ENCODE peak calls at places on chromosome 15, in nine cellular contexts. Z is mesenchymal stem cell, O is mesendoderm, Y is colonic mucosa, S is GM12878, P is GM23248, A is PC-3, B is neuronal stem cell, H is fibroblast of lung. U is an unnamed sample.

GRCh38 chr15:53549697-53550315 is 209.7 kb downstream of the WDR72 start:
- DNase-seq in Y (no peak), S (no peak), B (no peak), O (no peak), H (no peak), A (peak; percentile 67), P (no peak), Z (no peak), U (no peak)

GRCh38 chr15:33279613-33280205 is 31.1 kb upstream of the RYR3 start:
- DNase-seq in Z (peak; percentile 42), Y (no peak), B (no peak), A (peak; percentile 84), P (peak; percentile 53), H (peak; percentile 14), S (no peak), O (no peak), U (no peak)

GRCh38 chr15:45157056-45157455 is 27.3 kb downstream of the DUOX1 start:
- DNase-seq in B (no peak), Y (no peak), O (no peak), P (peak; percentile 96), H (peak; percentile 18), S (no peak), Z (peak; percentile 25), A (no peak), U (no peak)

GRCh38 chr15:80404719-80405553 is 754 bp downstream of the ARNT2 start:
- DNase-seq in Z (no peak), S (no peak), H (no peak), O (peak; percentile 50), A (no peak), Y (peak; percentile 18), B (peak; percentile 48), P (no peak), U (no peak)

GRCh38 chr15:46277994-46278885 is 643.4 kb downstream of the SQOR start:
- DNase-seq in B (no peak), Y (no peak), A (no peak), Z (no peak), P (no peak), H (no peak), S (no peak), O (no peak), U (no peak)

GRCh38 chr15:77033729-77034619 is 36.9 kb downstream of the TSPAN3 start:
- DNase-seq in Y (peak; percentile 14), Z (no peak), B (no peak), S (no peak), O (no peak), P (no peak), H (no peak), A (no peak), U (no peak)

GRCh38 chr15:52668133-52668532 is 11.1 kb downstream of the ATOSA start:
- DNase-seq in Z (no peak), A (no peak), Y (no peak), S (no peak), B (no peak), P (no peak), H (no peak), O (no peak), U (no peak)

GRCh38 chr15:81075272-81075671 is 58.8 kb upstream of the CFAP161 start:
- DNase-seq in P (no peak), A (no peak), H (no peak), Y (no peak), B (no peak), Z (no peak), S (no peak), O (no peak), U (no peak)

DNA sequence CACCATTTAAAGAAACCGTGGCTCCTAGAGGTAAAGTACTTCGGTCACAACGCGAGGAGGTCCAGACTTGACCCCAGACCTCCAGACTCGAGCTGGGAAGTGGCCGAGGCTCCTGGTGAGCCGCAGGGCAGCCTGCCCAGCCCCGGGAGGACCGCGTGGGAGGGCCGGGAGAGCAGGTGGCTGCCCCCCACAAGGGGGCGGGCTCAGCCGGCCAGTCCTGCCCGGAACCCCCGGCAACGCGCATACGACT is at the start of gene SLC27A2:
- DNase-seq in Z (no peak), A (peak; percentile 53), Y (peak; percentile 68), P (no peak), S (no peak), B (peak; percentile 33), H (peak; percentile 3), O (peak; percentile 56), U (peak; percentile 22)
- H3K9ac ChIP-seq in Z (no peak within 1 kb of the TSS), A (peak within 1 kb of the TSS; percentile 38), Y (peak within 1 kb of the TSS; percentile 84), P (no peak within 1 kb of the TSS), S (no peak within 1 kb of the TSS), B (peak within 1 kb of the TSS; percentile 75), H (no peak within 1 kb of the TSS), O (peak within 1 kb of the TSS; percentile 20), U (peak within 1 kb of the TSS; percentile 74)

DNA sequence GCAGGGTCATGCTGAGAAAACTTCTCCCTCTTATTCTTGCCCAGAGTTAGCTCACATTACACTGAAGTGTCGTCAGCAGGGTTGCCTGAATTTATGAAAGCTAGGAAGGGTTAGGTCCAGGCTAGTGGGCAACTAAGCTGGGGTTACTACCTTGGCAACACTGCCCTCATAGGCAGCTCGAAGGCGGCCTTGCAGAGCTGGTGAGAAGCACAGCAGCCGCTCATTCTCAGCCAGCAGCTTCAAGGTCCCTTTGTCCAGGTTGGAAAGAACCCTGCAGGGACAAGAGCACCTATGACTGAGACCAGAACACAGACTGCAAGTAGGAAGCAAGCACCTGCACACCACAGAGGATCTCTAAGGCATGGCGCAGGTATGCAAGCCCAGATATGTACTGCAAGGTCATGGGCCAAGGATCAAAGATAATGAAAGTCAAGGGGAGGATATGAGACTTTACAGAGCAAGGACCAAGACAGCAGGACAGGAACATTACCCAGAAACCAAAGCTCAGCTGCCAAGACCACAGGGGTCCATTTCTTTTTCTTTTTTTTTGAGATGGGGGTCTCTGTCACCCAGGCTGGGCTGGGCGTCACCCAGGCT is 2.8 kb downstream of the CDAN1 start:
- DNase-seq in O (no peak), B (no peak), Z (no peak), S (no peak), Y (no peak), H (no peak), A (no peak), P (no peak), U (no peak)
- H3K36me3 ChIP-seq in O (peaks cover 15% of the 10 kb centered on the region), B (peaks cover 46% of the 10 kb centered on the region), Z (peaks cover 59% of the 10 kb centered on the region), S (peaks cover 15% of the 10 kb centered on the region), Y (peaks cover 4% of the 10 kb centered on the region), H (peaks cover 31% of the 10 kb centered on the region), A (peaks cover 39% of the 10 kb centered on the region), P (peaks cover 4% of the 10 kb centered on the region), U (peaks cover 63% of the 10 kb centered on the region)

GRCh38 chr15:57302640-57303257 is 73.6 kb upstream of the CGNL1 start:
- DNase-seq in H (no peak), Z (no peak), S (no peak), A (no peak), O (no peak), P (no peak), B (no peak), Y (no peak), U (no peak)

GRCh38 chr15:57307527-57308193 is 68.6 kb upstream of the CGNL1 start:
- DNase-seq in A (peak; percentile 53), Y (no peak), H (peak; percentile 76), S (no peak), B (no peak), P (no peak), Z (no peak), O (no peak), U (no peak)

GRCh38 chr15:57305009-57305408 is 71.3 kb upstream of the CGNL1 start:
- DNase-seq in O (no peak), Z (no peak), A (no peak), H (no peak), S (no peak), B (no peak), P (no peak), Y (no peak), U (no peak)

GRCh38 chr15:57306944-57307411 is 69.3 kb upstream of the CGNL1 start:
- DNase-seq in Z (no peak), O (no peak), S (no peak), H (no peak), B (no peak), Y (no peak), A (no peak), P (no peak), U (no peak)

GRCh38 chr15:57306305-57306943 is 69.9 kb upstream of the CGNL1 start:
- DNase-seq in P (peak; percentile 86), Z (peak; percentile 65), S (no peak), H (peak; percentile 65), A (peak; percentile 66), Y (peak; percentile 96), O (peak; percentile 91), B (peak; percentile 78), U (peak; percentile 81)
- H3K9ac ChIP-seq in P (peak overlapping the region; percentile 72), Z (peak overlapping the region; percentile 90), S (peak overlapping the region; percentile 46), H (peak overlapping the region; percentile 42), A (no peak overlapping the region), Y (peak overlapping the region; percentile 68), O (peak overlapping the region; percentile 77), B (peak overlapping the region; percentile 64), U (peak overlapping the region; percentile 80)

GRCh38 chr15:75359537-75360250 is 8.7 kb downstream of the MAN2C1 start:
- DNase-seq in A (no peak), P (no peak), S (no peak), Z (no peak), B (no peak), Y (no peak), O (no peak), H (no peak), U (no peak)

GRCh38 chr15:75360391-75360790 is 8.0 kb downstream of the MAN2C1 start:
- DNase-seq in Y (no peak), A (no peak), Z (no peak), S (no peak), H (no peak), B (no peak), O (no peak), P (no peak), U (no peak)

GRCh38 chr15:75360856-75361255 is 7.6 kb downstream of the MAN2C1 start:
- DNase-seq in Z (no peak), O (no peak), S (no peak), A (no peak), P (no peak), H (no peak), Y (no peak), B (no peak), U (no peak)

GRCh38 chr15:75357976-75358673 is 10.3 kb downstream of the MAN2C1 start:
- DNase-seq in Z (no peak), O (no peak), A (no peak), P (no peak), Y (no peak), H (no peak), S (no peak), B (no peak), U (no peak)

DNA sequence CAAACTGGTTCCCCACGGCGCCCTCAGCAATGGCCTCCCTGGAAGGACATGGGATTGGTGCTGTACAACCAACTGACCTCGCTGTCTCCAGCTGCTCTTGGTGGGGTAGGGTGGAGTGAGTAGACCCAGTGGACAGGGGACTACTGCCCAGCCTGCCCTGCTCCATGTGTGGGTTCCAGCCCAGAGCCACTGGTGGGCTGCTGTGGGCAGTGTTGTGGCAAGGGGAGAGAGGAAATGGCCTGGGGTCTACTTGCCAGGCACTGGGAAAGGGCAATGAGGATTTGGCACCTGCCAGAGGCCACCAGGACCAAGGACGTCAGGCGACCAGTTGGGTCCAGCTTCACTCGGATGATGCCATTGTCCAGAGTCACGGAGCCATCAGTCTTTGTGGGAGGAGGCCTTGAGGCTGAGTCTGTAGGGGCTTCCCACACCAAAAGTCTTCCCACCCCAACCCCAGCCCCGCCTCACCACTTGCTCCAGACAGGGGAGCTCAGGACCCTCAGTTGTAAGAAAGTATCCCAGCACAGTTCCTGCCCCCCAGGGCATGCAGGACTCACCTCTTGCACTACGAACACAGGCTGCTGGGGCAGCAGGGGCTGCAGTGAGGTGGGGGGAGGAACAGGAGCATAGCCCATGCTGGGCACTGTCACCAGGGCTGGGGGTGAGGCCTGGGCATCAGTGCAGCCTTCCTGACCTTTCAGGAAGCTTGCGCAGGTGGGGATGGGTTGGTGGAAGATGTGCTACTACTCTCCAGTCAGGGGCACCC is 9.5 kb downstream of the MAN2C1 start:
- DNase-seq in Z (no peak), A (no peak), O (no peak), S (no peak), B (no peak), P (no peak), H (no peak), Y (no peak), U (no peak)
- H3K36me3 ChIP-seq in Z (peaks cover 77% of the 10 kb centered on the region), A (peaks cover 6% of the 10 kb centered on the region), O (peaks cover 3% of the 10 kb centered on the region), S (no peaks in the 10 kb centered on the region), B (peaks cover 38% of the 10 kb centered on the region), P (no peaks in the 10 kb centered on the region), H (peaks cover 31% of the 10 kb centered on the region), Y (no peaks in the 10 kb centered on the region), U (peaks cover 91% of the 10 kb centered on the region)

U was measured in NT2/D1.